ENCODE peak calls at places on chromosomes 5 and 9, in six cellular contexts. One of them, this sample, is unnamed.

GRCh38 chr9:121613009-121613766 is 38.2 kb upstream of the DAB2IP start:
- DNase-seq in T-helper 17 cell: no peak
- DNase-seq in NCI-H524 treated with DMSO at 0.1 percent for 48 hours: no peak
- DNase-seq in astrocyte of the hippocampus: peak; percentile 26
- DNase-seq in NCI-H1105: no peak
- DNase-seq in G401: no peak
- DNase-seq in this sample: peak; percentile 53

GRCh38 chr5:180969406-180969805 is 19.2 kb upstream of the BTNL3 start:
- DNase-seq in G401: no peak
- DNase-seq in NCI-H524 treated with DMSO at 0.1 percent for 48 hours: no peak
- DNase-seq in T-helper 17 cell: no peak
- DNase-seq in astrocyte of the hippocampus: no peak
- DNase-seq in NCI-H1105: no peak
- DNase-seq in this sample: no peak

GRCh38 chr5:180041501-180042274 is 29.9 kb downstream of the RNF130 start:
- DNase-seq in G401: peak; percentile 60
- DNase-seq in astrocyte of the hippocampus: no peak
- DNase-seq in NCI-H524 treated with DMSO at 0.1 percent for 48 hours: no peak
- DNase-seq in T-helper 17 cell: no peak
- DNase-seq in NCI-H1105: no peak
- DNase-seq in this sample: no peak

GRCh38 chr5:175840050-175840841 is 31.1 kb upstream of the CPLX2 start:
- DNase-seq in T-helper 17 cell: no peak
- DNase-seq in NCI-H1105: no peak
- DNase-seq in astrocyte of the hippocampus: no peak
- DNase-seq in NCI-H524 treated with DMSO at 0.1 percent for 48 hours: no peak
- DNase-seq in G401: no peak
- DNase-seq in this sample: peak; percentile 13

GRCh38 chr9:93669116-93669957 is 93.0 kb downstream of the PHF2 start:
- DNase-seq in G401: no peak
- DNase-seq in astrocyte of the hippocampus: no peak
- DNase-seq in NCI-H524 treated with DMSO at 0.1 percent for 48 hours: no peak
- DNase-seq in NCI-H1105: no peak
- DNase-seq in T-helper 17 cell: no peak
- DNase-seq in this sample: no peak

GRCh38 chr5:11540112-11540511 is 364.1 kb downstream of the CTNND2 start:
- DNase-seq in astrocyte of the hippocampus: no peak
- DNase-seq in NCI-H524 treated with DMSO at 0.1 percent for 48 hours: no peak
- DNase-seq in NCI-H1105: no peak
- DNase-seq in T-helper 17 cell: no peak
- DNase-seq in G401: no peak
- DNase-seq in this sample: no peak

GRCh38 chr5:181190711-181191525 is 14.1 kb downstream of the TRIM7 start:
- DNase-seq in NCI-H524 treated with DMSO at 0.1 percent for 48 hours: no peak
- DNase-seq in G401: peak; percentile 59
- DNase-seq in T-helper 17 cell: peak; percentile 44
- DNase-seq in NCI-H1105: no peak
- DNase-seq in astrocyte of the hippocampus: peak; percentile 69
- DNase-seq in this sample: no peak

GRCh38 chr5:124697912-124698690 is 48.3 kb downstream of the ZNF608 start:
- DNase-seq in T-helper 17 cell: no peak
- DNase-seq in G401: no peak
- DNase-seq in NCI-H1105: no peak
- DNase-seq in NCI-H524 treated with DMSO at 0.1 percent for 48 hours: no peak
- DNase-seq in astrocyte of the hippocampus: peak; percentile 88
- DNase-seq in this sample: peak; percentile 87

GRCh38 chr5:93600409-93601052 is 17.5 kb downstream of the NR2F1 start:
- DNase-seq in G401: peak; percentile 65
- DNase-seq in astrocyte of the hippocampus: peak; percentile 80
- DNase-seq in NCI-H524 treated with DMSO at 0.1 percent for 48 hours: no peak
- DNase-seq in T-helper 17 cell: no peak
- DNase-seq in NCI-H1105: no peak
- DNase-seq in this sample: peak; percentile 59

GRCh38 chr5:172802585-172803176 is 31.4 kb upstream of the ERGIC1 start:
- DNase-seq in NCI-H524 treated with DMSO at 0.1 percent for 48 hours: no peak
- DNase-seq in astrocyte of the hippocampus: peak; percentile 33
- DNase-seq in G401: no peak
- DNase-seq in NCI-H1105: no peak
- DNase-seq in T-helper 17 cell: no peak
- DNase-seq in this sample: peak; percentile 47

GRCh38 chr9:34522091-34522887 is 501 bp downstream of the ENHO start:
- DNase-seq in astrocyte of the hippocampus: no peak
- DNase-seq in G401: peak; percentile 46
- DNase-seq in T-helper 17 cell: no peak
- DNase-seq in NCI-H1105: peak; percentile 43
- DNase-seq in NCI-H524 treated with DMSO at 0.1 percent for 48 hours: no peak
- DNase-seq in this sample: no peak

GRCh38 chr5:13745508-13745907 is 199.0 kb downstream of the DNAH5 start:
- DNase-seq in astrocyte of the hippocampus: peak; percentile 41
- DNase-seq in T-helper 17 cell: no peak
- DNase-seq in G401: no peak
- DNase-seq in NCI-H1105: no peak
- DNase-seq in NCI-H524 treated with DMSO at 0.1 percent for 48 hours: no peak
- DNase-seq in this sample: peak; percentile 84

GRCh38 chr5:138241688-138242547 is 28.8 kb upstream of the CDC23 start:
- DNase-seq in G401: peak; percentile 55
- DNase-seq in NCI-H1105: peak; percentile 5
- DNase-seq in T-helper 17 cell: peak; percentile 15
- DNase-seq in NCI-H524 treated with DMSO at 0.1 percent for 48 hours: no peak
- DNase-seq in astrocyte of the hippocampus: peak; percentile 59
- DNase-seq in this sample: peak; percentile 14

GRCh38 chr9:72476100-72476499 is 45.3 kb upstream of the TMC1 start:
- DNase-seq in G401: no peak
- DNase-seq in astrocyte of the hippocampus: no peak
- DNase-seq in T-helper 17 cell: no peak
- DNase-seq in NCI-H524 treated with DMSO at 0.1 percent for 48 hours: no peak
- DNase-seq in NCI-H1105: no peak
- DNase-seq in this sample: no peak

GRCh38 chr9:115004535-115004934 is 74.1 kb upstream of the TNFSF8 start:
- DNase-seq in G401: no peak
- DNase-seq in astrocyte of the hippocampus: no peak
- DNase-seq in T-helper 17 cell: no peak
- DNase-seq in NCI-H1105: no peak
- DNase-seq in NCI-H524 treated with DMSO at 0.1 percent for 48 hours: no peak
- DNase-seq in this sample: no peak

GRCh38 chr9:89911721-89912604 is 307.2 kb downstream of the GADD45G start:
- DNase-seq in G401: no peak
- DNase-seq in NCI-H524 treated with DMSO at 0.1 percent for 48 hours: no peak
- DNase-seq in T-helper 17 cell: no peak
- DNase-seq in NCI-H1105: no peak
- DNase-seq in astrocyte of the hippocampus: no peak
- DNase-seq in this sample: no peak

GRCh38 chr9:128372188-128372641 is 1.0 kb downstream of the URM1 start:
- DNase-seq in NCI-H524 treated with DMSO at 0.1 percent for 48 hours: no peak
- DNase-seq in T-helper 17 cell: no peak
- DNase-seq in astrocyte of the hippocampus: peak; percentile 50
- DNase-seq in NCI-H1105: no peak
- DNase-seq in G401: no peak
- DNase-seq in this sample: peak; percentile 32

GRCh38 chr5:82106806-82107205 is 135.0 kb downstream of the ATG10 start:
- DNase-seq in astrocyte of the hippocampus: peak; percentile 4
- DNase-seq in NCI-H1105: no peak
- DNase-seq in NCI-H524 treated with DMSO at 0.1 percent for 48 hours: no peak
- DNase-seq in G401: peak; percentile 46
- DNase-seq in T-helper 17 cell: no peak
- DNase-seq in this sample: peak; percentile 64

GRCh38 chr5:135429326-135429725 is 17.8 kb downstream of the DCANP1 start:
- DNase-seq in NCI-H524 treated with DMSO at 0.1 percent for 48 hours: no peak
- DNase-seq in T-helper 17 cell: no peak
- DNase-seq in NCI-H1105: no peak
- DNase-seq in astrocyte of the hippocampus: peak; percentile 59
- DNase-seq in G401: no peak
- DNase-seq in this sample: no peak

GRCh38 chr9:129143461-129143927 is 32.3 kb downstream of the PTPA start:
- DNase-seq in NCI-H524 treated with DMSO at 0.1 percent for 48 hours: no peak
- DNase-seq in NCI-H1105: no peak
- DNase-seq in G401: no peak
- DNase-seq in T-helper 17 cell: no peak
- DNase-seq in astrocyte of the hippocampus: peak; percentile 68
- DNase-seq in this sample: peak; percentile 70

GRCh38 chr9:34289159-34289558 is 39.9 kb downstream of the KIF24 start:
- DNase-seq in astrocyte of the hippocampus: no peak
- DNase-seq in T-helper 17 cell: no peak
- DNase-seq in NCI-H524 treated with DMSO at 0.1 percent for 48 hours: no peak
- DNase-seq in G401: no peak
- DNase-seq in NCI-H1105: no peak
- DNase-seq in this sample: no peak